ENCODE peak calls at places on chromosomes 2 and 18, in five cellular contexts. J is NCI-H460; O is GM12891; G is activated naive CD4-positive, alpha-beta T cell treated with anti-CD3 and anti-CD28 coated beads for 36 hours; P is KBM-7. Q is an unnamed sample.

GRCh38 chr18:57930476-57930875 is 113.5 kb upstream of the NEDD4L start:
- DNase-seq in J (no peak), O (no peak), G (no peak), P (no peak), Q (no peak)

GRCh38 chr2:224922142-224922727 is 120.0 kb downstream of the DOCK10 start:
- DNase-seq in J (no peak), O (no peak), G (no peak), P (peak; percentile 44), Q (no peak)

GRCh38 chr18:76265375-76266225 is 229.4 kb downstream of the ZNF516 start:
- DNase-seq in J (no peak), O (no peak), G (no peak), P (no peak), Q (no peak)

GRCh38 chr2:238231251-238231793 is 8.5 kb downstream of the HES6 start:
- DNase-seq in J (no peak), O (peak; percentile 77), G (peak; percentile 84), P (no peak), Q (peak; percentile 84)

GRCh38 chr2:121650554-121650930 is 1.3 kb upstream of the CLASP1 start:
- DNase-seq in J (no peak), O (no peak), G (peak; percentile 39), P (peak; percentile 42), Q (peak; percentile 52)

GRCh38 chr2:168272225-168272624 is 24.8 kb upstream of the STK39 start:
- DNase-seq in J (no peak), O (no peak), G (no peak), P (no peak), Q (no peak)

GRCh38 chr2:43086451-43087221 is 139.8 kb downstream of the ZFP36L2 start:
- DNase-seq in J (no peak), O (no peak), G (no peak), P (no peak), Q (no peak)

GRCh38 chr18:48161911-48162698 is 231.6 kb upstream of the SMAD2 start:
- DNase-seq in J (no peak), O (no peak), G (peak; percentile 8), P (peak; percentile 68), Q (peak; percentile 28)

GRCh38 chr2:127607399-127607908 is 38.5 kb upstream of the GPR17 start:
- DNase-seq in J (no peak), O (no peak), G (peak; percentile 0), P (no peak), Q (no peak)

GRCh38 chr2:23404426-23404825 is 19.4 kb downstream of the KLHL29 start:
- DNase-seq in J (no peak), O (no peak), G (peak; percentile 47), P (peak; percentile 56), Q (no peak)

GRCh38 chr2:186980787-186981550 is 132.0 kb upstream of the ZSWIM2 start:
- DNase-seq in J (no peak), O (no peak), G (no peak), P (no peak), Q (no peak)

GRCh38 chr2:235639387-235639786 is 145.5 kb downstream of the AGAP1 start:
- DNase-seq in J (no peak), O (no peak), G (no peak), P (no peak), Q (no peak)

GRCh38 chr2:14524803-14525080 is 107.8 kb upstream of the LRATD1 start:
- DNase-seq in J (no peak), O (no peak), G (no peak), P (no peak), Q (no peak)

GRCh38 chr2:120829633-120830025 is 94.0 kb downstream of the GLI2 start:
- DNase-seq in J (no peak), O (no peak), G (no peak), P (no peak), Q (no peak)

GRCh38 chr2:210269148-210269547 is 43.9 kb upstream of the ACADL start:
- DNase-seq in J (no peak), O (no peak), G (no peak), P (no peak), Q (no peak)

GRCh38 chr2:121647396-121647795 is 1.9 kb downstream of the CLASP1 start:
- DNase-seq in J (no peak), O (no peak), G (no peak), P (no peak), Q (no peak)

GRCh38 chr2:98806266-98806697 is 75.3 kb upstream of the MGAT4A start:
- DNase-seq in J (no peak), O (no peak), G (no peak), P (no peak), Q (no peak)

GRCh38 chr18:44601447-44601846 is 79.2 kb upstream of the SETBP1 start:
- DNase-seq in J (no peak), O (no peak), G (no peak), P (no peak), Q (no peak)

GRCh38 chr2:216775043-216775453 is 79.7 kb upstream of the IGFBP5 start:
- DNase-seq in J (no peak), O (no peak), G (no peak), P (no peak), Q (no peak)

GRCh38 chr2:529425-529824 is 147.8 kb downstream of the TMEM18 start:
- DNase-seq in J (no peak), O (no peak), G (no peak), P (peak; percentile 61), Q (no peak)

GRCh38 chr2:47569658-47570398 is 166.9 kb downstream of the MSH2 start:
- DNase-seq in J (no peak), O (peak; percentile 60), G (peak; percentile 15), P (peak; percentile 9), Q (peak; percentile 13)

GRCh38 chr2:44005831-44006230 is 10.0 kb upstream of the LRPPRC start:
- DNase-seq in J (no peak), O (no peak), G (no peak), P (no peak), Q (no peak)

GRCh38 chr2:55051026-55051866 is 995 bp upstream of the RTN4 start:
- DNase-seq in J (peak; percentile 94), O (no peak), G (peak; percentile 53), P (peak; percentile 57), Q (peak; percentile 60)